ENCODE peak calls at places on chromosomes 3 and 15, in seven cellular contexts. U, M, W, J, E, L and O are unnamed samples.

GRCh38 chr3:15284121-15284889 is 48.1 kb downstream of the SH3BP5 start:
- DNase-seq in U (no peak), L (no peak), E (no peak), W (no peak), M (no peak), J (no peak), O (no peak)

GRCh38 chr15:85618956-85619491 is 175.7 kb downstream of the KLHL25 start:
- DNase-seq in U (peak), J (peak), L (peak), W (no peak), E (peak), M (peak), O (no peak)

GRCh38 chr3:14959358-14959943 is 12.1 kb downstream of the NR2C2 start:
- DNase-seq in L (no peak), M (no peak), U (no peak), W (no peak), J (no peak), E (no peak), O (no peak)

GRCh38 chr15:40785814-40786213 is 16.0 kb downstream of the C15orf62 start:
- DNase-seq in E (no peak), L (no peak), M (no peak), W (no peak), U (no peak), J (no peak), O (no peak)

GRCh38 chr3:160725326-160725725 is 30.7 kb upstream of the PPM1L start:
- DNase-seq in M (no peak), U (no peak), W (no peak), E (no peak), J (no peak), L (no peak), O (no peak)

GRCh38 chr15:90465930-90466567 is 63.7 kb upstream of the CRTC3 start:
- DNase-seq in L (no peak), W (no peak), J (no peak), M (no peak), E (no peak), U (no peak), O (no peak)

GRCh38 chr3:183984749-183985729 is 32.6 kb downstream of the ABCC5 start:
- DNase-seq in M (no peak), L (no peak), U (no peak), W (no peak), E (no peak), J (no peak), O (no peak)

GRCh38 chr3:160577551-160578195 is 12.3 kb upstream of the KPNA4 start:
- DNase-seq in L (no peak), M (peak), E (no peak), U (no peak), J (no peak), W (peak), O (no peak)

GRCh38 chr15:31308185-31308639 is 18.4 kb upstream of the KLF13 start:
- DNase-seq in L (no peak), U (no peak), M (no peak), E (no peak), W (no peak), J (peak), O (no peak)

GRCh38 chr3:106342386-106342785 is 473.6 kb upstream of the CBLB start:
- DNase-seq in E (no peak), J (no peak), M (no peak), U (no peak), L (no peak), W (no peak), O (no peak)

GRCh38 chr3:14861031-14861430 is 42.3 kb downstream of the FGD5 start:
- DNase-seq in M (no peak), E (no peak), W (no peak), J (no peak), U (no peak), L (no peak), O (no peak)

DNA sequence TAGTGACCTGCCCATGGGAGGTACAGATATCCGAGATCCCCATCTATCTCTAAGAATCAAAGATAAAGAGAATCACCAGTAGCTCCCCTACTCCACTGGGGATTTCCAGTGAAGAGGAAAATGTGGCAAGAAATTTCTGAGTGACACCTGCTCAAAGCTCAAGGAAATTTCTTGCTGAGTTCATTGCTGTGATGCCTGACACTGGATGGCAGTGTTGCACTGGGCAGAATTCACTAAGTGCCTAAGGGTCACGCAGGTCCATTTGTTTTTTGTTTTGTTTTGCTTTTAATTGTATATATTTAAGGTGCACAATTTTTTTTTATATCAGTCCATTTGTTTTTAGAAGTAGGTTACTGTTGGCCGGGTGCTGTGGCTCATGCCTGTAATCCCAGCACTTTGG is 109.5 kb upstream of the KCNAB1 start:
- DNase-seq in M (no peak), J (peak), L (no peak), W (peak), E (no peak), U (no peak), O (no peak)
- TF ChIP-seq CTCF in M (peak), J (peak), L (peak), W (peak), E (peak), U (no peak), O (no peak)

DNA sequence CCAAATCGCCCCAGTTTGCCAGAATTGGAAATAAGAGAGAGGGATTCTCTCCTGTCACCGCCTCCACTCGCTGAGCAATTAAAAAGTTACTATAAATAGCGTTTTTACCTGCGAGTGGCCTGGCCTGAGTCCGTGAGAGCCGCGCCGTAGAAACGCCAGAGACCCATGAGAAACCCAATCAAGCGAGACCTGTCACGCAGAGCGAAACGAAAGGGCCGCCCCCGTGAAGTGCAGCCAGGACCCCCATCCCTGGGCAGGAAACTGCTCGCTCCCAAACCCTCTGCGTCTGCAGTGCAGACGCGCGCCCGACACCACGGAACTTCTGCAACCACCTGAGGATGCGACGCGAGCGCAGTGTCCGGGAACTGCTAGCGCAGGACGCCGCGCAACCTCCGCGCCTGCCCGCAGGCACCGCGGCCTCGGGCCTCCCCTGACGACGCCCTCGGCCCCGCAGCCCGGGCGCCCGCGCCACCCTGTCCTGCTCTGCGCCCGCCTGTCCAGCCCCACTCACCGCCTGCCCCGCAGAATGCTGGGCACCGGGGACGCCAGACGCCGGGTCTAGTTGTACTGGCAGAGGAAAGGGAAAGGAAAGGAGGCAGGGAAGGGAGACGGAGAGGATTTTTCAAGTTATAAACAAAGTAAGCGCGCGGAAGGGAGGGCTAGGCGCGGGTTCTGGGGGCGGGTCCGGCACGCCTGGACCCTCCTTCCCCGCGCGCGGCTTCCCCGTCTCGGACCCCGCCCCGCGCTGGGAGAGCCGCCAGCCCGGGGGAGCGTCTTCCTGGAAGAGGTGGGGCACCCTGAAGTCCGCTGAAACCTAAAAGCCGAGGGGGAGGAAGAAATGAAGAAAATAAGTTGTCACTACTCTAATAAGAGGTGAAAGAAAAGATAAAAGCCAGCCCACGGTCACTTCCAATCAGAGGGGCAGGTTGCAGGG is at the start of gene PLSCR4:
- DNase-seq in J (peak), M (no peak), W (peak), L (peak), E (peak), U (peak), O (peak)
- TF ChIP-seq CTCF in J (no peak), M (no peak), W (no peak), L (no peak), E (no peak), U (no peak), O (no peak)

GRCh38 chr15:69226028-69226355 is 65.6 kb downstream of the GLCE start:
- DNase-seq in U (no peak), J (no peak), L (no peak), E (no peak), W (no peak), M (no peak), O (no peak)
- TF ChIP-seq CTCF in U (no peak), J (no peak), L (no peak), E (no peak), W (no peak), M (no peak), O (no peak)

GRCh38 chr3:57292895-57293526 is 526 bp upstream of the ASB14 start:
- DNase-seq in J (no peak), W (no peak), M (no peak), U (no peak), L (no peak), E (no peak), O (no peak)
- TF ChIP-seq CTCF in J (no peak), W (no peak), M (no peak), U (no peak), L (no peak), E (no peak), O (no peak)

DNA sequence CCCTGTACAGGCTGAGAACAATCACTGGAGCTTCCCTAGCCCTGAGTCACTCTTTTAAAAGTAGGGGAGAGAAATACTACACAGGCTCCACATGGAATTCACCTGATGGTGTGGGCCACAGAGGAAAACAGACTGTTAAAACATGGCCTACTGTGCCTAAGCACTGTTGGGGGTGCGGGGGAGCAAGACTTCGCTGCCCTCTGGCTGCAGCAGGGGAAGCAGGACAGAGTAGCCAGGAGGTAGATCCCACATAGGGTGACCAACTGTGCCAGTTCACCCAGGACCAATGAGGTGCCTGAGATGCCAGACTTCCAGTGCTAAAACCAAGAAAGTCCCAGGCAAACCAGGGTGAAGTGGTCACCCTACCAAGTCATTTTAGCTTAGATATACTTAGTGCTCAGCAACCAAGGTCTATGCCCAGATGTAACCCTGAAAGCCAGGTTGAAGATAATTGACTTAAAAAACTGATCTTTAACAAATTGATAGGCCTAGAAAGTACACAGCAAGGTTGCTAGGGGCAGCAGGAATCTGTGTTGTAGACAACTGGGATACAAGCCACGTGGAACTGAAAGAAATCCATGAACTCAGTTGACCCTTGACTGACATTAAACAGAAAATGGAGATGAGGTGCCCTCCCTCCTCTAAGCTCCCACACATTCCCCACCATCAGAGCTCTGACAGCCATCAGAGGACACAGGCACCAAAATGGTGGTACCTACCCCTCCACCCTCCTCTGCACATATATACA is 344.2 kb upstream of the PPP2R3A start:
- DNase-seq in E (no peak), L (no peak), J (no peak), W (no peak), M (no peak), U (no peak), O (no peak)
- TF ChIP-seq CTCF in E (no peak), L (no peak), J (no peak), W (peak), M (no peak), U (no peak), O (no peak)